ENCODE peak calls at places on chromosome 18, in four cellular contexts. D is AG10803, Q is fibroblast of pulmonary artery, G is breast epithelium. S is an unnamed sample.
A peak's percentile ranks its signal among the peaks of the same experiment; 100 is the strongest.

GRCh38 chr18:55338955-55339662 is 248.9 kb downstream of the TCF4 start:
- DNase-seq in Q (no peak), G (no peak), D (peak; percentile 55), S (no peak)

GRCh38 chr18:44079602-44080001 is 601.1 kb upstream of the SETBP1 start:
- DNase-seq in D (peak; percentile 22), Q (peak; percentile 91), G (no peak), S (no peak)

GRCh38 chr18:57975805-57976204 is 68.2 kb upstream of the NEDD4L start:
- DNase-seq in Q (no peak), G (no peak), D (no peak), S (no peak)

GRCh38 chr18:500230-500555 is 308 bp downstream of the COLEC12 start:
- DNase-seq in D (no peak), Q (peak; percentile 43), G (no peak), S (no peak)

GRCh38 chr18:78892201-78892600 is 87.4 kb upstream of the SALL3 start:
- DNase-seq in Q (no peak), D (no peak), G (no peak), S (no peak)

GRCh38 chr18:11751305-11752115 is 62.4 kb downstream of the GNAL start:
- DNase-seq in Q (no peak), G (no peak), D (no peak), S (no peak)

GRCh38 chr18:3983351-3983969 is 471.6 kb downstream of the DLGAP1 start:
- DNase-seq in D (peak; percentile 79), Q (peak; percentile 77), G (no peak), S (no peak)

GRCh38 chr18:44856157-44856556 is 175.5 kb downstream of the SETBP1 start:
- DNase-seq in Q (peak; percentile 18), D (no peak), G (no peak), S (no peak)

GRCh38 chr18:55880617-55881016 is 292.6 kb upstream of the TCF4 start:
- DNase-seq in D (no peak), Q (no peak), G (no peak), S (no peak)

GRCh38 chr18:69853061-69853460 is 94.6 kb downstream of the CD226 start:
- DNase-seq in D (no peak), Q (no peak), G (no peak), S (no peak)

GRCh38 chr18:55236150-55236931 is 277.1 kb upstream of the CCDC68 start:
- DNase-seq in D (peak; percentile 66), Q (peak; percentile 65), G (no peak), S (no peak)

GRCh38 chr18:11689031-11689971 is at the start of gene GNAL:
- DNase-seq in G (peak; percentile 75), D (peak; percentile 84), Q (peak; percentile 90), S (peak; percentile 31)

GRCh38 chr18:44701227-44701626 is 20.5 kb downstream of the SETBP1 start:
- DNase-seq in Q (peak; percentile 19), D (no peak), G (no peak), S (no peak)

GRCh38 chr18:56650056-56650455 is 1.1 kb upstream of the WDR7 start:
- DNase-seq in D (no peak), G (no peak), Q (no peak), S (no peak)

GRCh38 chr18:56124186-56124585 is 514.2 kb downstream of the TXNL1 start:
- DNase-seq in Q (peak; percentile 22), D (peak; percentile 92), G (no peak), S (no peak)

GRCh38 chr18:75408554-75409506 is 18.7 kb downstream of the SMIM21 start:
- DNase-seq in D (peak; percentile 96), Q (peak; percentile 84), G (no peak), S (no peak)

GRCh38 chr18:39311111-39311712 is 1745.6 kb upstream of the CELF4 start:
- DNase-seq in G (no peak), Q (no peak), D (no peak), S (no peak)

GRCh38 chr18:57210101-57210661 is 63.3 kb downstream of the BOD1L2 start:
- DNase-seq in D (peak; percentile 72), Q (peak; percentile 67), G (no peak), S (no peak)

GRCh38 chr18:3966985-3967856 is 487.9 kb downstream of the DLGAP1 start:
- DNase-seq in G (no peak), D (peak; percentile 45), Q (peak; percentile 39), S (peak; percentile 13)

GRCh38 chr18:57928466-57928865 is 115.6 kb upstream of the NEDD4L start:
- DNase-seq in D (no peak), Q (no peak), G (no peak), S (no peak)

GRCh38 chr18:61893971-61894750 is 1.4 kb upstream of the RNF152 start:
- DNase-seq in G (peak; percentile 78), Q (peak; percentile 67), D (peak; percentile 77), S (peak; percentile 27)

GRCh38 chr18:61896118-61896517 is 3.3 kb upstream of the RNF152 start:
- DNase-seq in G (no peak), D (no peak), Q (no peak), S (no peak)

GRCh38 chr18:61894751-61895524 is 2.1 kb upstream of the RNF152 start:
- DNase-seq in G (no peak), D (no peak), Q (no peak), S (no peak)

GRCh38 chr18:61898576-61899205 is 5.9 kb upstream of the RNF152 start:
- DNase-seq in D (peak; percentile 7), G (no peak), Q (no peak), S (no peak)

GRCh38 chr18:61896767-61897166 is 4.0 kb upstream of the RNF152 start:
- DNase-seq in D (peak; percentile 60), Q (peak; percentile 41), G (no peak), S (no peak)
- H3K4me3 ChIP-seq in D (no peak overlapping the region), Q (no peak overlapping the region), G (no peak overlapping the region), S (no peak overlapping the region)

GRCh38 chr18:9048808-9049494 is 53.5 kb upstream of the NDUFV2 start:
- DNase-seq in Q (peak; percentile 22), G (no peak), D (peak; percentile 28), S (no peak)
- H3K4me3 ChIP-seq in Q (no peak overlapping the region), G (no peak overlapping the region), D (no peak overlapping the region), S (no peak overlapping the region)

GRCh38 chr18:26545335-26545734 is 3.0 kb downstream of the KCTD1 start:
- DNase-seq in D (no peak), Q (no peak), G (no peak), S (no peak)
- H3K4me3 ChIP-seq in D (no peak overlapping the region), Q (no peak overlapping the region), G (no peak overlapping the region), S (no peak overlapping the region)

DNA sequence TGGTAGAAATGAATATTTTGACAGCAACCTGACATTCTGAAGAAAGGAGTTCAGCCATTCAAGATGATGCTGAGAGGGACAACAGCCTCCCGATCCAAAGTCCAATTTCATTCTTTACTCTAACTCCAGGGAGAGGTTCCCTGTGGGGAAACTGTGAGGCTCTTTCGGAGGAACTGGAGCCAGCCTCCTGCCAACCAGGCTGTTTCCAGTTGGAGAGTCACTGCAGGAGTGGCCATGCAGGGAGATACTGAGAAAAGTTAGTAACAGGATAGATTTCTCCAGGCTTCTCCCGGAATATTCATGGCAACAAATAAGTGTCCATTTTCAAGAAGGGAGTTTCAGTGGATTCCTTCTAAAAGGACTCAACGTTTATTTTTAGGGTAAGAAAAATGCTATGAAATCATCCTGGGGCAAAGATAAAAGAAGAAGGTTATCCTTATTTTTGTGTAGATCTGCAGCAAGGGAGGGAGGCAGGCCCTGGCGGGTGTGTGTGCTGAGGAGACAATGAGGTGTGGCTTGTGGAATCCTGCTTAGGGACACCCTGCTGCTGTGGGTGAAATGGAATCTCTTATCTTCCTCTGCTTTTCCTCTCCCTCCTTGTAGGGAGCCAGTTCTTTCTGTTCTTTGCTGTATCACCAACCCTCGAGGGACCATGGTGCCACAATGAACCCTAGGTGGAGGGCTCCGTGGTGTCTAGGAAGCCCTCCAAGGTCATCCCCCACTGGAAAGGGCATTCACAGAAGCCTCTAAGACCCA is 18.1 kb downstream of the KLHL14 start:
- DNase-seq in G (no peak), D (no peak), Q (no peak), S (no peak)
- H3K4me3 ChIP-seq in G (no peak overlapping the region), D (no peak overlapping the region), Q (no peak overlapping the region), S (no peak overlapping the region)

GRCh38 chr18:32760391-32760790 is 12.4 kb downstream of the KLHL14 start:
- DNase-seq in Q (no peak), G (no peak), D (no peak), S (no peak)
- H3K4me3 ChIP-seq in Q (no peak overlapping the region), G (no peak overlapping the region), D (no peak overlapping the region), S (no peak overlapping the region)

DNA sequence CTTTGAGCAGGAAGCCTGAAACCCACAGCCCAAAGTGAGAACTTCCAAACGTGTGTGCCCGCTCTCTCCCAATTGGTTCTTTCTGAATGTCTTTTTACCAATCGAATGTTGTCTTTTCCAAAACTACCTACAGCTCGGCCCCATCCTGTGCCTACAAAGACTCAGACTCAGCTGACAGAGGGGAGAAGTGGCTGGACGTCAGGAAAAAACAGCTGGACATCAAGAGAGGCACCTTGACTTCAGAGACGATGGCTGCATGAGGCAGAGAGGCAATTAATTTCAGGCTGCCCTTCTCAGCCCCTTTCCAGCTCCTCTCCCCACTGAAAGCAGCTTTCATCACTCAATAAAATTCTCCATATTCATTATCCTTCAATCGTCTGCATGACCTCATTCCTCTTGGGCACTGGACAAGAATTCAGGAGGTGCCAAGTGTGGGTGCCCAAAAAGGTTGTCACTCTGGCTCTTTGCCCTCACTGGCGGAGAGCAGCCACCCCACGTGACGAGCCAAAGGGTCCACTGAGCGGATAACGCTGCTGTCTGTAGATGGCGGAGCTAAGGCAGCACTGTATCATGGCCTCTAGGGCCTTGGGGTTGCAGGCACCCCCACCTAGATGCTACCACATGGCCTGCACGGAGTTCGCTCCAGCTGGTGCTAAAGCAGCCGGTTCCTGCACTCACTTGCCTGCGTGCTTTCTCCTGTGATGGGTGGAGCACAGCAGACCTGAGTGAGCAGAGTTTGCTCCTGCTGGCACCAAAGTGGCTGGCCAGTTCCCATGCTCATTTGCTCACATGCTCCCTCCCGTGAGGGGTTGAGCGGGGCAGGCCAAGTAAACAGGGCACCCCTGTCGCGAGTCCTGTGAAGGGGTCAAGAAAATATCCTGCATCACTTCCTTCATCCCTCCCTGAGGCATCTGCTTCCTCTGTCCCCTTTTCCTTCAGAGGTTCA is 37.9 kb downstream of the FAM210A start:
- DNase-seq in D (no peak), G (no peak), Q (no peak), S (no peak)
- H3K4me3 ChIP-seq in D (no peak overlapping the region), G (no peak overlapping the region), Q (no peak overlapping the region), S (peak overlapping the region; percentile 20)

GRCh38 chr18:77061291-77061945 is 71.2 kb downstream of the MBP start:
- DNase-seq in D (no peak), G (no peak), Q (no peak), S (no peak)
- H3K4me3 ChIP-seq in D (no peak overlapping the region), G (no peak overlapping the region), Q (no peak overlapping the region), S (no peak overlapping the region)

GRCh38 chr18:63736856-63737255 is 34.1 kb downstream of the SERPINB11 start:
- DNase-seq in G (no peak), D (no peak), Q (no peak), S (no peak)
- H3K4me3 ChIP-seq in G (no peak overlapping the region), D (no peak overlapping the region), Q (no peak overlapping the region), S (no peak overlapping the region)